ENCODE peak calls at places on chromosomes 4 and X, in six cellular contexts. One of them, this sample, is unnamed.

GRCh38 chr4:7423801-7424552 is 10.8 kb downstream of the PSAPL1 start:
- DNase-seq in sigmoid colon: peak
- DNase-seq in RWPE1: no peak
- DNase-seq in tibial nerve: no peak
- DNase-seq in OCI-LY7: no peak
- DNase-seq in MM.1S: no peak
- DNase-seq in this sample: no peak

GRCh38 chr4:133823177-133823576 is 378.4 kb downstream of the PABPC4L start:
- DNase-seq in tibial nerve: no peak
- DNase-seq in sigmoid colon: no peak
- DNase-seq in RWPE1: no peak
- DNase-seq in MM.1S: no peak
- DNase-seq in OCI-LY7: no peak
- DNase-seq in this sample: no peak

GRCh38 chr4:24655971-24656370 is 71.6 kb upstream of the DHX15 start:
- DNase-seq in MM.1S: no peak
- DNase-seq in RWPE1: no peak
- DNase-seq in sigmoid colon: no peak
- DNase-seq in tibial nerve: no peak
- DNase-seq in OCI-LY7: no peak
- DNase-seq in this sample: no peak

GRCh38 chrX:14022019-14022418 is 7.7 kb downstream of the GEMIN8 start:
- DNase-seq in tibial nerve: no peak
- DNase-seq in OCI-LY7: no peak
- DNase-seq in RWPE1: no peak
- DNase-seq in MM.1S: no peak
- DNase-seq in sigmoid colon: no peak
- DNase-seq in this sample: no peak

GRCh38 chr4:68465058-68465457 is 17.8 kb downstream of the TMPRSS11E start:
- DNase-seq in sigmoid colon: no peak
- DNase-seq in OCI-LY7: no peak
- DNase-seq in RWPE1: no peak
- DNase-seq in tibial nerve: no peak
- DNase-seq in MM.1S: no peak
- DNase-seq in this sample: no peak

GRCh38 chr4:128869801-128870509 is 60.5 kb downstream of the JADE1 start:
- DNase-seq in tibial nerve: no peak
- DNase-seq in RWPE1: no peak
- DNase-seq in sigmoid colon: no peak
- DNase-seq in OCI-LY7: no peak
- DNase-seq in MM.1S: no peak
- DNase-seq in this sample: no peak

GRCh38 chr4:47786958-47787370 is 50.9 kb downstream of the CORIN start:
- DNase-seq in tibial nerve: no peak
- DNase-seq in MM.1S: peak
- DNase-seq in sigmoid colon: no peak
- DNase-seq in RWPE1: no peak
- DNase-seq in OCI-LY7: no peak
- DNase-seq in this sample: no peak

GRCh38 chrX:19709812-19710518 is 177.4 kb downstream of the SH3KBP1 start:
- DNase-seq in sigmoid colon: no peak
- DNase-seq in MM.1S: no peak
- DNase-seq in OCI-LY7: no peak
- DNase-seq in RWPE1: peak
- DNase-seq in tibial nerve: no peak
- DNase-seq in this sample: no peak

GRCh38 chr4:43607400-43607799 is 714.9 kb downstream of the GRXCR1 start:
- DNase-seq in tibial nerve: no peak
- DNase-seq in OCI-LY7: peak
- DNase-seq in MM.1S: no peak
- DNase-seq in sigmoid colon: no peak
- DNase-seq in RWPE1: no peak
- DNase-seq in this sample: no peak

GRCh38 chrX:139924069-139924695 is 8.7 kb downstream of the ATP11C start:
- DNase-seq in sigmoid colon: no peak
- DNase-seq in RWPE1: no peak
- DNase-seq in tibial nerve: no peak
- DNase-seq in OCI-LY7: no peak
- DNase-seq in MM.1S: no peak
- DNase-seq in this sample: no peak

GRCh38 chrX:39726810-39727209 is 370.9 kb downstream of the BCOR start:
- DNase-seq in RWPE1: no peak
- DNase-seq in tibial nerve: no peak
- DNase-seq in sigmoid colon: peak
- DNase-seq in MM.1S: no peak
- DNase-seq in OCI-LY7: no peak
- DNase-seq in this sample: no peak

GRCh38 chrX:29662759-29663503 is 552.4 kb upstream of the MAGEB2 start:
- DNase-seq in sigmoid colon: no peak
- DNase-seq in OCI-LY7: no peak
- DNase-seq in tibial nerve: no peak
- DNase-seq in MM.1S: no peak
- DNase-seq in RWPE1: peak
- DNase-seq in this sample: peak

GRCh38 chr4:94305468-94306225 is 37.0 kb downstream of the HPGDS start:
- DNase-seq in tibial nerve: no peak
- DNase-seq in RWPE1: no peak
- DNase-seq in MM.1S: no peak
- DNase-seq in sigmoid colon: no peak
- DNase-seq in OCI-LY7: no peak
- DNase-seq in this sample: no peak

GRCh38 chr4:7650606-7651400 is 216.1 kb upstream of the PSAPL1 start:
- DNase-seq in OCI-LY7: peak
- DNase-seq in MM.1S: no peak
- DNase-seq in tibial nerve: peak
- DNase-seq in RWPE1: no peak
- DNase-seq in sigmoid colon: peak
- DNase-seq in this sample: no peak

GRCh38 chr4:8332038-8332857 is 62.7 kb downstream of the HTRA3 start:
- DNase-seq in RWPE1: no peak
- DNase-seq in sigmoid colon: peak
- DNase-seq in OCI-LY7: no peak
- DNase-seq in MM.1S: no peak
- DNase-seq in tibial nerve: no peak
- DNase-seq in this sample: no peak

GRCh38 chr4:17468638-17469221 is 43.2 kb downstream of the QDPR start:
- DNase-seq in MM.1S: peak
- DNase-seq in sigmoid colon: no peak
- DNase-seq in tibial nerve: no peak
- DNase-seq in OCI-LY7: peak
- DNase-seq in RWPE1: no peak
- DNase-seq in this sample: no peak

GRCh38 chr4:173436866-173437265 is 38.0 kb upstream of the SCRG1 start:
- DNase-seq in tibial nerve: no peak
- DNase-seq in RWPE1: no peak
- DNase-seq in OCI-LY7: no peak
- DNase-seq in MM.1S: no peak
- DNase-seq in sigmoid colon: no peak
- DNase-seq in this sample: no peak

GRCh38 chr4:37780444-37781133 is 45.9 kb upstream of the PGM2 start:
- DNase-seq in sigmoid colon: no peak
- DNase-seq in RWPE1: no peak
- DNase-seq in MM.1S: peak
- DNase-seq in tibial nerve: peak
- DNase-seq in OCI-LY7: peak
- DNase-seq in this sample: no peak

GRCh38 chr4:159428293-159428692 is 325.4 kb downstream of the RAPGEF2 start:
- DNase-seq in sigmoid colon: no peak
- DNase-seq in RWPE1: no peak
- DNase-seq in OCI-LY7: no peak
- DNase-seq in tibial nerve: no peak
- DNase-seq in MM.1S: no peak
- DNase-seq in this sample: no peak

GRCh38 chr4:15147709-15148651 is 145.7 kb downstream of the CPEB2 start:
- DNase-seq in RWPE1: no peak
- DNase-seq in OCI-LY7: no peak
- DNase-seq in tibial nerve: no peak
- DNase-seq in sigmoid colon: no peak
- DNase-seq in MM.1S: no peak
- DNase-seq in this sample: no peak

GRCh38 chr4:10183462-10183861 is 66.9 kb upstream of the WDR1 start:
- DNase-seq in sigmoid colon: no peak
- DNase-seq in RWPE1: no peak
- DNase-seq in tibial nerve: no peak
- DNase-seq in OCI-LY7: no peak
- DNase-seq in MM.1S: no peak
- DNase-seq in this sample: no peak

DNA sequence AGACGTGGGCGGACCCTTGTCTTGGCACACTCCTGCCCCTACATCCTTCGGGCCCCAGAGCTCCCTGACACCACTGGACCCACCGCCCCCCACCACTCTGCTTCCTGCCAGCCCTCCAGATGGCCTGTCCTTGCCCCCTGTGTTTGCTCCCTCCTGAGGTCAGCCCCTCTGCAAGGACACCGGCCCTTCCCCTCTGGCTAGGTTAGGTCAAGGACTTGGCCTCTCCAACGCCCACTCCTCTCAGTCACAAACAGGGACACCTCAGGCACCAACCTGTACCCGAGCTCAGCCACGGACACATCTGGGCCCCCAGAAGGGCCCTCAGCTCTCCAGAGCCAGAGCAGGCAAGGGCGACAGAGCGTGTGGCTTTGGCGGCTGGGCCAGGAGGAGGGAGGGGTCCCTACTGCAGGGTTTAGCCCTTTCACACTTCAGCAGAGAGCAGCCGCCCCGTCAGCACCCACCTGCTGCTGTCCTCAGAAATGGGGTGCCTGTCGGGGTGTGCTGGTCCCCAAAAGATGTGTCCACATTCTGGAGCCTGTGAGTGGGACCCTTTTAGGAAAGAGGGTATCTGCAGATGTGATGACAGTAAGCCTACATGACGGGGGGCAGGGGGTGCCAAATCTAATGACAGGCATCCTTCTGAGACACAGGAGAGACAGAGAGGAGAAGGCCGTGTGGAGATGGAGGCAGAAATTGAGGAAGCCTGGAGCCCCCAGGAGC is 23.5 kb upstream of the DUSP9 start:
- DNase-seq in MM.1S: no peak
- DNase-seq in tibial nerve: no peak
- DNase-seq in RWPE1: no peak
- DNase-seq in sigmoid colon: peak
- DNase-seq in OCI-LY7: no peak
- DNase-seq in this sample: no peak
- H3K27ac ChIP-seq in MM.1S: no peak
- H3K27ac ChIP-seq in tibial nerve: no peak
- H3K27ac ChIP-seq in RWPE1: no peak
- H3K27ac ChIP-seq in sigmoid colon: no peak
- H3K27ac ChIP-seq in OCI-LY7: no peak
- H3K27ac ChIP-seq in this sample: no peak

GRCh38 chrX:26788402-26788998 is 572.5 kb downstream of the MAGEB5 start:
- DNase-seq in RWPE1: no peak
- DNase-seq in MM.1S: no peak
- DNase-seq in OCI-LY7: no peak
- DNase-seq in tibial nerve: no peak
- DNase-seq in sigmoid colon: no peak
- DNase-seq in this sample: no peak

GRCh38 chrX:26778320-26778888 is 562.4 kb downstream of the MAGEB5 start:
- DNase-seq in sigmoid colon: no peak
- DNase-seq in OCI-LY7: peak
- DNase-seq in RWPE1: no peak
- DNase-seq in tibial nerve: no peak
- DNase-seq in MM.1S: no peak
- DNase-seq in this sample: no peak

GRCh38 chrX:26783512-26784225 is 567.7 kb downstream of the MAGEB5 start:
- DNase-seq in sigmoid colon: no peak
- DNase-seq in tibial nerve: no peak
- DNase-seq in OCI-LY7: peak
- DNase-seq in MM.1S: peak
- DNase-seq in RWPE1: no peak
- DNase-seq in this sample: no peak
- TF ChIP-seq CTCF in sigmoid colon: no peak
- TF ChIP-seq CTCF in tibial nerve: peak
- TF ChIP-seq CTCF in OCI-LY7: peak
- TF ChIP-seq CTCF in MM.1S: peak
- TF ChIP-seq CTCF in RWPE1: peak
- TF ChIP-seq CTCF in this sample: peak

DNA sequence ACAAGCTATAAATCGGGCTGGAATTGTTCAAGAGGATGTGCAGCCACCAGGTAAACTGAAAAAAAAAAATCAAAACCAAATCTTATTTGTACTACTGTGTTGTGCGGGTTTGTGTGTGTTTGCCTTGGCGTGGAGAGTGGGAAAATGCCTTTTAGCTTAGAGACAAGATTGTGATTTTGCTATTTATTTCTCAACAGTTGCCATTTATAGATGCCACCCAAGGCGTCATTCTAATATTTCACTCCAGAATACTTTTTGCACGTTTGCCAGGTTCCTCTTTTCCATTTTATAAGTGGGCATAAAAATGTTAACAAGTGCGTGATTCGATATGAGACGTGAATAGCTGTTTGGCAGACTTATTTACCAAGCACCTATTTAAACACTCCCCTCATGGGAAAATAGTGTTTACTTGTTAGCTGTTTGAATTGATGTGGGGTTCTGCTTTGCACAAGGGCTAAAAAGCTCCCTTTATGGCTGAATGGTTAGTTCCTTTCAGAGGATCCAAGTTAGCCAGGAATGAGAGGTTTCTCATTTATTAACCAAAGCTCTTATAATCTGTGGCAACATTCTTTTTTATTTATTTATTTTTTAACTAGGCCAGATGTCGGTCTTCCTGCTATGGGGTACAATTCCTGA is 14.4 kb downstream of the SMIM20 start:
- DNase-seq in sigmoid colon: no peak
- DNase-seq in tibial nerve: no peak
- DNase-seq in MM.1S: no peak
- DNase-seq in OCI-LY7: no peak
- DNase-seq in RWPE1: no peak
- DNase-seq in this sample: no peak
- H3K27ac ChIP-seq in sigmoid colon: peak
- H3K27ac ChIP-seq in tibial nerve: peak
- H3K27ac ChIP-seq in MM.1S: no peak
- H3K27ac ChIP-seq in OCI-LY7: no peak
- H3K27ac ChIP-seq in RWPE1: no peak
- H3K27ac ChIP-seq in this sample: no peak

GRCh38 chr4:154049457-154050181 is 260.7 kb upstream of the SFRP2 start:
- DNase-seq in tibial nerve: peak
- DNase-seq in RWPE1: no peak
- DNase-seq in MM.1S: no peak
- DNase-seq in sigmoid colon: no peak
- DNase-seq in OCI-LY7: peak
- DNase-seq in this sample: no peak
- TF ChIP-seq CTCF in tibial nerve: no peak
- TF ChIP-seq CTCF in RWPE1: no peak
- TF ChIP-seq CTCF in MM.1S: no peak
- TF ChIP-seq CTCF in sigmoid colon: no peak
- TF ChIP-seq CTCF in OCI-LY7: peak
- TF ChIP-seq CTCF in this sample: no peak

This sample was measured in AG04450.